ENCODE peak calls at places on chromosomes 4 and X, in nine cellular contexts. Y is endothelial cell; S is AG10803; D is DMS153; I is stimulated activated CD8-positive, alpha-beta memory T cell treated with anti-CD3 and anti-CD28 coated beads, Interleukin-7, amount 100 ng/mL, for 4 hours; Q is stimulated activated CD4-positive, alpha-beta T cell treated with anti-CD3 and anti-CD28 coated beads, Interleukin-4, amount 100 ng/mL, for 24 hours; U is NCI-H460; N is globus pallidus; W is activated T-cell treated with anti-CD3 and anti-CD28 coated beads, Interleukin-2, amount 50 U/mL, for 72 hours. X is an unnamed sample.

GRCh38 chrX:38754102-38754790 is 47.0 kb upstream of the MID1IP1 start:
- DNase-seq in Y (peak; percentile 21), S (peak; percentile 51), D (peak; percentile 0), I (no peak), Q (peak; percentile 40), U (peak; percentile 53), N (peak; percentile 29), W (peak; percentile 7), X (peak; percentile 23)

GRCh38 chr4:4392501-4393183 is 5.7 kb downstream of the NSG1 start:
- DNase-seq in Y (no peak), S (no peak), D (no peak), I (no peak), Q (no peak), U (no peak), N (no peak), W (no peak), X (no peak)

GRCh38 chr4:7773401-7774187 is 166.1 kb downstream of the AFAP1 start:
- DNase-seq in Y (no peak), S (no peak), D (no peak), I (no peak), Q (no peak), U (no peak), N (no peak), W (no peak), X (no peak)

GRCh38 chr4:147994076-147994475 is 262.2 kb downstream of the ARHGAP10 start:
- DNase-seq in Y (no peak), S (no peak), D (no peak), I (no peak), Q (no peak), U (no peak), N (no peak), W (no peak), X (peak; percentile 17)

GRCh38 chr4:111404673-111405072 is 740.6 kb upstream of the FAM241A start:
- DNase-seq in Y (no peak), S (peak; percentile 15), D (no peak), I (no peak), Q (no peak), U (no peak), N (no peak), W (no peak), X (no peak)

GRCh38 chrX:37383313-37383712 is 34.1 kb downstream of the PRRG1 start:
- DNase-seq in Y (no peak), S (no peak), D (no peak), I (no peak), Q (no peak), U (no peak), N (no peak), W (no peak), X (no peak)

GRCh38 chr4:124044867-124045266 is 648.3 kb downstream of the SPRY1 start:
- DNase-seq in Y (no peak), S (no peak), D (no peak), I (no peak), Q (no peak), U (no peak), N (no peak), W (no peak), X (no peak)

GRCh38 chr4:169152104-169152503 is 118.7 kb downstream of the SH3RF1 start:
- DNase-seq in Y (no peak), S (no peak), D (no peak), I (no peak), Q (no peak), U (no peak), N (no peak), W (no peak), X (no peak)

GRCh38 chrX:150527108-150527507 is 41.3 kb upstream of the MTM1 start:
- DNase-seq in Y (no peak), S (no peak), D (no peak), I (no peak), Q (no peak), U (no peak), N (no peak), W (no peak), X (no peak)

GRCh38 chr4:7144374-7145290 is 47.7 kb upstream of the SORCS2 start:
- DNase-seq in Y (no peak), S (no peak), D (no peak), I (no peak), Q (no peak), U (no peak), N (no peak), W (no peak), X (no peak)

X was measured in astrocyte.